ENCODE peak calls at places on chromosomes 11 and 22, in four cellular contexts. Q is K562, W is upper lobe of right lung, O is neuronal stem cell. B is an unnamed sample. For H3K4me1, the result is how much of the 10 kb centered on the place peaks cover.

GRCh38 chr11:64760759-64761417 is 1.1 kb upstream of the PYGM start:
- DNase-seq in Q (peak), W (peak), O (no peak), B (no peak)

GRCh38 chr22:26401726-26402125 is 27.3 kb upstream of the ASPHD2 start:
- DNase-seq in Q (peak), W (no peak), O (no peak), B (no peak)

GRCh38 chr11:12483604-12484003 is 106.2 kb downstream of the PARVA start:
- DNase-seq in Q (no peak), W (no peak), O (no peak), B (no peak)

GRCh38 chr22:22681221-22681739 is 36.9 kb downstream of the GGTLC2 start:
- DNase-seq in Q (peak), W (no peak), O (no peak), B (peak)

GRCh38 chr11:112795142-112795815 is 165.9 kb upstream of the NCAM1 start:
- DNase-seq in Q (peak), W (no peak), O (no peak), B (peak)

GRCh38 chr11:102573851-102574250 is 43.3 kb upstream of the MMP7 start:
- DNase-seq in Q (no peak), W (no peak), O (no peak), B (no peak)

GRCh38 chr11:84103096-84103495 is 816.9 kb upstream of the CCDC90B start:
- DNase-seq in Q (no peak), W (no peak), O (peak), B (no peak)

GRCh38 chr11:102204174-102204573 is 93.9 kb downstream of the YAP1 start:
- DNase-seq in Q (no peak), W (no peak), O (no peak), B (no peak)

GRCh38 chr22:35330258-35330861 is 30.7 kb downstream of the TOM1 start:
- DNase-seq in Q (no peak), W (peak), O (no peak), B (peak)

GRCh38 chr11:71115770-71116434 is 136.5 kb downstream of the SHANK2 start:
- DNase-seq in Q (no peak), W (no peak), O (no peak), B (no peak)

GRCh38 chr22:39092111-39092867 is 4.8 kb upstream of the APOBEC3H start:
- DNase-seq in Q (no peak), W (no peak), O (no peak), B (no peak)

GRCh38 chr11:67563354-67564114 is 20.1 kb upstream of the GSTP1 start:
- DNase-seq in Q (no peak), W (no peak), O (no peak), B (no peak)

GRCh38 chr22:44047891-44048301 is 23.8 kb downstream of the PARVB start:
- DNase-seq in Q (no peak), W (no peak), O (no peak), B (no peak)

GRCh38 chr22:40238425-40239344 is 61.0 kb downstream of the TNRC6B start:
- DNase-seq in Q (no peak), W (no peak), O (no peak), B (no peak)

GRCh38 chr22:31082606-31083376 is 1.7 kb downstream of the SMTN start:
- DNase-seq in Q (peak), W (no peak), O (no peak), B (peak)

GRCh38 chr22:20438066-20438677 is 547 bp upstream of the SCARF2 start:
- DNase-seq in Q (no peak), W (peak), O (no peak), B (no peak)

GRCh38 chr11:133937015-133937414 is 19.8 kb downstream of the IGSF9B start:
- DNase-seq in Q (no peak), W (no peak), O (no peak), B (no peak)

GRCh38 chr22:17501679-17502285 is 61.5 kb upstream of the SLC25A18 start:
- DNase-seq in Q (peak), W (no peak), O (peak), B (peak)

GRCh38 chr11:21364866-21365624 is 695.7 kb downstream of the NELL1 start:
- DNase-seq in Q (no peak), W (no peak), O (no peak), B (no peak)

GRCh38 chr11:77035041-77035440 is 843 bp downstream of the B3GNT6 start:
- DNase-seq in Q (no peak), W (no peak), O (no peak), B (no peak)

GRCh38 chr11:61704838-61705237 is 24.6 kb downstream of the DAGLA start:
- DNase-seq in Q (no peak), W (no peak), O (no peak), B (no peak)

GRCh38 chr22:22685586-22685985 is 41.2 kb downstream of the GGTLC2 start:
- DNase-seq in Q (no peak), W (no peak), O (no peak), B (no peak)

GRCh38 chr11:83002047-83002446 is 69.7 kb downstream of the RAB30 start:
- DNase-seq in Q (no peak), W (no peak), O (no peak), B (no peak)

DNA sequence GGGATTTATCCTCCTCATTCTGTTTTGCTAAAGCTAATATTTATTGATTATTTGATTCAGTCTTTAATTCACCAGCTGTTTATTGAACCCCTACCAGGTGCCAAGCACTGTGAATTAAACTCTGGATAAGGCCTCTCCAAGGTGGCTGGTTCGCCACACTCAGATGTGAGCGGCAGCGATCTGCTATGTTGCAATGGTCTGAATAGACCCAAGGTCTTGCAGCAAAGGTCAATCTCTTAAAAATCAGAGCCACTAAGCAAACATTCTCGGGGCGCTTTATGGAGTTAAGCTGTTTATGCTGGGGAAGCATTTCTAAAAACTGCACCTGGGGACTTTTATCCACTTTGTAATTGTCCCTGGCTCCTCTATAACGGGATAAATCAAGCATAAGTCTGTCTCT is 10.5 kb upstream of the TSPAN18 start:
- DNase-seq in Q (no peak), W (no peak), O (no peak), B (no peak)
- H3K4me1 ChIP-seq in Q (under half), W (under half), O (under half), B (under half)

GRCh38 chr11:119691020-119691666 is 37.9 kb downstream of the NECTIN1 start:
- DNase-seq in Q (peak), W (no peak), O (no peak), B (no peak)
- H3K4me1 ChIP-seq in Q (under half), W (under half), O (under half), B (under half)

GRCh38 chr11:128181984-128182383 is 405.4 kb downstream of the ETS1 start:
- DNase-seq in Q (no peak), W (no peak), O (no peak), B (no peak)
- H3K4me1 ChIP-seq in Q (under half), W (under half), O (under half), B (under half)

DNA sequence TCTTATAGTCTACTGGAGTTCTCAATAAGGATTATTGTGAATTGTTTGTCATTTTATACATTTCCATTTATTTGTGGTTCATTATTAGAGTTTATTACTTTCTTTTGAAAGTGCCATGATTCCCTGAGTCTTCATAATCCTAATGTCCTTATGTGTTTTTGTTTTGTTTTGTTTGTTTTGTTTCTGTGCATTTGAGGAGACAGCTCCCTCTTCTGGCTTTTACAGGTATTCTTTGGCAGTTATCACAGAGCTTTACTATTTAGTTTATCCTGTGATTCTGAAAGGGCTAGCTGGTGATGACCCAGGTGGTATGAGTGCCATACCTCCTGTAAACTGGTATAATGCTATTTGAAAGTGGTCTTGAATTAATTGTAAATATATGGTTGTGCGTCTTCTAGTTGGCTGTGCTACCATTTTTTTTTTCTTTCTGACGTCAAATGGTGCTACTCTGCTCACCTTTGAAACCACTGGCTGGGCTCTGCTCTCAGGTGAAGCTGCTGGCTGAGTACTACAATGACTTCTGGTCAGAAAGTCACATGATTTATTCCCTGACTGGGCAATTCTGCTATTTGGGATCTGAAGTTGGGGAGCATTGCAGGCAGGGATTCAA is 751.2 kb downstream of the JRKL start:
- DNase-seq in Q (peak), W (no peak), O (peak), B (peak)
- H3K4me1 ChIP-seq in Q (under half), W (under half), O (under half), B (under half)

DNA sequence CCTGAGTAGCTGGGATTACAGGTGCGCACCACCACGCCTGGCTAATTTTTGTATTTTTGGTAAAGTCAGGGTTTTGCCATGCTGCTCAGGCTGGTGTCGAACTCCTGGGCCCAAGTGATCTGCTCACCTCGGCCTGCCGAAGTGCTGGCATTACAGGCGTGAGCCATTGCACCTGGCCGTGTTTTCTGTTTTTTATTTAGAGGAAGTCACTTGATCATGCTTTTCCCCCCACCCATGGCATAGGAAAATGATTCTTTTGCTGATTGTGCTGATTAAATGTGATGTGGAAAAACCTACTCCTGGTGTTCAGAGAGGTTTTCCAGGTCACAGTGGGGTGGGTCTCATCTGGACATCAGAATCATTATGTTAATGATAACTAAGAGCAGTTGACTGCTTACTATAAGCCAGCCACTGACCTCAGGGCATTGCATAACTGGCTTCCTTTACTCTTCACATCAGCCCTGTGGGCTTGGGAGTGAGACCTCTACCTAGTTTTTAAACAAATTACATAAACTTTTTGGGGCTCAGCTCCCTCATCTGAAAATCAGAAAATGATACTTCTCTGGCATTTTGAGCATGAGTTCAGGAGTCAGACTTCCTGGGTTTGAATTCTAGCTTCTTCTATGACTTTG is 71.0 kb downstream of the PTPRJ start:
- DNase-seq in Q (no peak), W (no peak), O (no peak), B (peak)
- H3K4me1 ChIP-seq in Q (under half), W (half or more), O (under half), B (half or more)

DNA sequence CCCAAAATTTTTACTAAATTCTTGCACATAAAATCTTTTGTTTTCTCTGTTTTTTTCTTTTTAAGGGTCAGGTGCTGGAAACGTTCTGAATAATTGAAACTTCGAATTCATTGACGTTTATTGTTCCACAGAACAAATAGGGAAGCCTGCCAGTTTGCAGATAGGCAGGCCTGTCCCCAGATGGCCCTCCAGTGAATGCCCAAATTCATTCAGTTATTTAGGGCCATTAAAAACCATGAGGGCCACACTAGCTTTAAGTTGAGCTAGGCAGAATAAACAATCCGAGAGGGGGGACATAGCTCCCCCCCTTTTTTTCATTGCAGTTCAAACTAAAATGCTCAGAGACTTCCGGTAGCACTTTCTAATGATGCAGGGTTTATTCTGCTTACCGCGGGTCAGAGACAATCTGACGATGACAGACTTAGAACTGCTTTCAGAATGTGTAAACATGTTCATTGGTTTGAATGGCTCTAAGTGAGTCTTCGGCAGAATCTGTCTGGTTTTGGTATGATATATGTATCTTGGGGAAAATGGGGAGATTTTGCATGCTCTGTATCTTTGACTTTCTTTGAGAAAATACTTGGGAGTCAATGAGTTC is 72.0 kb downstream of the ZBTB16 start:
- DNase-seq in Q (no peak), W (no peak), O (no peak), B (no peak)
- H3K4me1 ChIP-seq in Q (under half), W (half or more), O (under half), B (under half)

GRCh38 chr11:313304-313786 is 495 bp upstream of the IFITM1 start:
- DNase-seq in Q (no peak), W (no peak), O (no peak), B (no peak)
- H3K4me1 ChIP-seq in Q (under half), W (under half), O (under half), B (under half)

GRCh38 chr11:94825111-94825880 is 57.1 kb downstream of the AMOTL1 start:
- DNase-seq in Q (no peak), W (no peak), O (no peak), B (no peak)
- H3K4me1 ChIP-seq in Q (under half), W (under half), O (under half), B (under half)

GRCh38 chr11:1300569-1301187 is 8.8 kb downstream of the TOLLIP start:
- DNase-seq in Q (no peak), W (no peak), O (no peak), B (no peak)
- H3K4me1 ChIP-seq in Q (under half), W (half or more), O (under half), B (under half)

B was measured in OCI-LY7.